ENCODE peak calls at places on chromosomes 5 and 9, in four cellular contexts. F is IMR-90, O is H9, Y is H1. D is an unnamed sample.

GRCh38 chr9:132507670-132508469 is 74.5 kb upstream of the BARHL1 start:
- DNase-seq in F (peak; percentile 67), O (peak; percentile 72), Y (peak; percentile 43), D (peak; percentile 76)

GRCh38 chr9:136985027-136985602 is 2.3 kb downstream of the LCNL1 start:
- DNase-seq in F (no peak), O (no peak), Y (no peak), D (no peak)

GRCh38 chr5:102856374-102856748 is 101.3 kb downstream of the PAM start:
- DNase-seq in F (peak; percentile 69), O (no peak), Y (no peak), D (no peak)

GRCh38 chr5:63648376-63648775 is 313.9 kb downstream of the HTR1A start:
- DNase-seq in F (no peak), O (no peak), Y (no peak), D (peak; percentile 16)

GRCh38 chr5:140042551-140043507 is at the start of gene NRG2:
- DNase-seq in F (peak; percentile 7), O (peak; percentile 89), Y (peak; percentile 46), D (peak; percentile 90)

GRCh38 chr9:134936762-134937555 is 19.2 kb upstream of the FCN1 start:
- DNase-seq in F (no peak), O (no peak), Y (no peak), D (no peak)

GRCh38 chr5:119291877-119292276 is 63.9 kb upstream of the TNFAIP8 start:
- DNase-seq in F (no peak), O (no peak), Y (no peak), D (no peak)

GRCh38 chr5:133354323-133355161 is 257.8 kb downstream of the FSTL4 start:
- DNase-seq in F (no peak), O (no peak), Y (no peak), D (no peak)

GRCh38 chr5:73151733-73152410 is 21.1 kb upstream of the TMEM174 start:
- DNase-seq in F (peak; percentile 18), O (no peak), Y (no peak), D (no peak)

GRCh38 chr9:122261469-122261881 is 3.2 kb downstream of the RBM18 start:
- DNase-seq in F (peak; percentile 67), O (no peak), Y (no peak), D (no peak)

GRCh38 chr5:14962604-14963003 is 91.0 kb upstream of the ANKH start:
- DNase-seq in F (no peak), O (no peak), Y (no peak), D (no peak)

GRCh38 chr9:136089697-136090045 is 5.4 kb downstream of the NACC2 start:
- DNase-seq in F (peak; percentile 39), O (no peak), Y (no peak), D (no peak)

GRCh38 chr9:19998823-19999455 is 210.1 kb upstream of the SLC24A2 start:
- DNase-seq in F (no peak), O (no peak), Y (no peak), D (no peak)

GRCh38 chr5:27315541-27316282 is 277.3 kb upstream of the CDH9 start:
- DNase-seq in F (peak; percentile 77), O (peak; percentile 35), Y (peak; percentile 10), D (peak; percentile 14)

GRCh38 chr9:33687779-33688178 is 107.6 kb upstream of the PRSS3 start:
- DNase-seq in F (peak; percentile 7), O (no peak), Y (no peak), D (no peak)

GRCh38 chr9:3962467-3962866 is 337.4 kb downstream of the GLIS3 start:
- DNase-seq in F (peak; percentile 76), O (no peak), Y (no peak), D (peak; percentile 42)

GRCh38 chr9:81829201-81829882 is 98.9 kb upstream of the SPATA31D4 start:
- DNase-seq in F (peak; percentile 37), O (no peak), Y (no peak), D (no peak)

GRCh38 chr9:133597316-133597957 is 11.8 kb downstream of the FAM163B start:
- DNase-seq in F (no peak), O (no peak), Y (no peak), D (peak; percentile 69)

GRCh38 chr9:129763235-129763917 is 10.5 kb upstream of the PTGES start:
- DNase-seq in F (peak; percentile 80), O (no peak), Y (no peak), D (no peak)

GRCh38 chr5:51829226-51829625 is 446.0 kb downstream of the ISL1 start:
- DNase-seq in F (no peak), O (no peak), Y (no peak), D (no peak)

GRCh38 chr5:78562719-78563330 is 85.7 kb downstream of the LHFPL2 start:
- DNase-seq in F (no peak), O (peak; percentile 8), Y (no peak), D (no peak)

GRCh38 chr9:111928342-111928720 is 31.7 kb downstream of the UGCG start:
- DNase-seq in F (peak; percentile 61), O (no peak), Y (no peak), D (no peak)

GRCh38 chr5:9398227-9398626 is 147.6 kb downstream of the SEMA5A start:
- DNase-seq in F (no peak), O (no peak), Y (no peak), D (no peak)

GRCh38 chr5:59115345-59115744 is 532.5 kb downstream of the RAB3C start:
- DNase-seq in F (peak; percentile 59), O (no peak), Y (no peak), D (no peak)

GRCh38 chr9:2725929-2726328 is 8.6 kb downstream of the KCNV2 start:
- DNase-seq in F (no peak), O (no peak), Y (no peak), D (no peak)

GRCh38 chr5:39760385-39761198 is 335.8 kb upstream of the DAB2 start:
- DNase-seq in F (peak; percentile 94), O (no peak), Y (no peak), D (no peak)

DNA sequence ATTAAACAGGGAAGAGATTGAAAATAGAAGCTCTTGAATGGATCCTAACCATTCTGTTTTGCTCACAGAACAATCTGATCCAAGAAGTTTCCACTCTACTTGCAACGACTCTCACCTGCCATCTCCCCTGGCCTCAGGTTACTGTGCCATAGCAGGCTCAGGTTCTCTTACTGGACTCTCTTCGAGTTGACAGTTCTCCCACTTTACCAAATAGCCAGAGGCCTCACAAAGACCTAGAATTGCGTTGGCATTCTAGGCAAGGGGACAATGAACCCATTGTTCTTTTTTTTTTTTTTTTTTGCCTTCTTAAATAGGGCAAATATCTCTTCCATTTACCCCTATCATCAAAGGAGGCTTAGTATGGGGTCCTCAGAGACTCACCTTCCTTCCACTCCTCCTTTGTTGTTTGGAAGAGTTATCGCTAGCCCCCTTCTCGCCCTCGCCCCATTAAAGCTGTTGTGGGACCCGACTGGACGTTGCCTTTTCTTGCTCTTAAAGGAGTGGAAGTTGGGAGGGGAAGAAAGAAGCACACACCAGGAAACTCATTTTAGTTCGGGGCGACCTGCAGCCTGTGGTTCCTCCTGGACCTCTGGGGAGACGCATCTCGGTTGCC is 688 bp upstream of the PLPPR1 start:
- DNase-seq in F (no peak), O (no peak), Y (no peak), D (no peak)
- H3K27ac ChIP-seq in F (no peak overlapping the region), O (no peak overlapping the region), Y (no peak overlapping the region), D (no peak overlapping the region)

DNA sequence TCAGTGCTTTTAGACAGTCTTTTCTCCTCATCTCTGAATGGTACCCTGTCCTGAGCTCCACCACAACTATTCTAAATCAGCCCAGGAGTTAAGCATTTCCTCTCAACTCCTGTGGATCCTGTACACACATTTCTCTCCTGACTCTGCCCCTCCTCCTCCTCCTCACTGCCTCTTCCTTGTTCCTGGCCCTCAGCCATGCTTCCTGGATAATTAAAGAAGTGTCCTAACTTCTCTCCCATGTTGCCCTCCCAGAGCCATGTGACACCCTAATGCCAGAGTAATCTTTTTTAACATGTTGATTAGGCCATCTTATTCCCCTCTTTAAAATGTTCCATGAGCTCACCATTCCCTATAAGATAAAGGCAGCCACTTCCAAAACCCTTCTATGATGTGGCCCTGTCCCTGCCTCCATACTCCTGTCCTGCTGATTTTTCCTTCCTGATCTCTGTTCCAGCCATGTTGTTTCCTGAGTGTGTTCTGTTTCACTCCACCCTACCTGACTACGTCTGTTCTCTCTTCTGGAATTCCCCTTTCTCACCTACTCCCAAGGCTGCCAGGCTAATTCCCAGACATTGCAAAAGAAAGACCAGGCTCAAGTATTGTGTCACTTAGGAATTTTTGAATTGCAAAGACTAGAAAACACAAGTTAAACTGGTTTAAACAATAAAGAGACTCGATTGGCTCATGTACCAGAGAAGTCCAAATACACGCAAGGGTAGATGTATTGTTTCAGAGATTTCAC is 295.2 kb downstream of the MAST4 start:
- DNase-seq in F (peak; percentile 43), O (no peak), Y (no peak), D (peak; percentile 49)
- H2BK120ac ChIP-seq in F (no peak overlapping the region), O (no peak overlapping the region), Y (no peak overlapping the region), D (no peak overlapping the region)

GRCh38 chr9:127614961-127615360 is 2.9 kb downstream of the STXBP1 start:
- DNase-seq in F (no peak), O (no peak), Y (no peak), D (no peak)
- H3K56ac ChIP-seq in F (no peak overlapping the region), O (no peak overlapping the region), Y (no peak overlapping the region), D (no peak overlapping the region)

GRCh38 chr9:128296340-128297220 is 20.5 kb downstream of the SWI5 start:
- DNase-seq in F (peak; percentile 28), O (no peak), Y (no peak), D (no peak)
- H3K27ac ChIP-seq in F (no peak overlapping the region), O (no peak overlapping the region), Y (no peak overlapping the region), D (no peak overlapping the region)

GRCh38 chr9:5872496-5872895 is 18.2 kb upstream of the MLANA start:
- DNase-seq in F (no peak), O (no peak), Y (no peak), D (no peak)
- H2BK120ac ChIP-seq in F (no peak overlapping the region), O (no peak overlapping the region), Y (no peak overlapping the region), D (no peak overlapping the region)

GRCh38 chr5:143976055-143976454 is 164.1 kb downstream of the HMHB1 start:
- DNase-seq in F (peak; percentile 30), O (no peak), Y (no peak), D (peak; percentile 29)

GRCh38 chr5:143979044-143979690 is 167.2 kb downstream of the HMHB1 start:
- DNase-seq in F (no peak), O (peak; percentile 31), Y (no peak), D (peak; percentile 46)

GRCh38 chr5:143980506-143980905 is 168.5 kb downstream of the HMHB1 start:
- DNase-seq in F (no peak), O (no peak), Y (no peak), D (no peak)

GRCh38 chr5:143972068-143972467 is 160.1 kb downstream of the HMHB1 start:
- DNase-seq in F (no peak), O (no peak), Y (no peak), D (no peak)

GRCh38 chr5:143977891-143978448 is 166.0 kb downstream of the HMHB1 start:
- DNase-seq in F (no peak), O (no peak), Y (no peak), D (no peak)
- H3K56ac ChIP-seq in F (no peak overlapping the region), O (no peak overlapping the region), Y (no peak overlapping the region), D (no peak overlapping the region)

GRCh38 chr5:157612581-157612980 is 37.0 kb upstream of the ADAM19 start:
- DNase-seq in F (no peak), O (no peak), Y (no peak), D (no peak)
- H3K27ac ChIP-seq in F (no peak overlapping the region), O (no peak overlapping the region), Y (no peak overlapping the region), D (no peak overlapping the region)

D was measured in mesendoderm.